ENCODE peak calls at places on chromosomes 11 and 22, in nine cellular contexts. One of them, this sample, is unnamed.
A peak's percentile ranks its signal among the peaks of the same experiment; 100 is the strongest.

GRCh38 chr11:12674936-12675696 is 895 bp downstream of the TEAD1 start:
- DNase-seq in left cardiac atrium: peak; percentile 51
- DNase-seq in B cell: peak; percentile 2
- DNase-seq in smooth muscle cell of the brain vasculature: no peak
- DNase-seq in NCI-H1048: no peak
- DNase-seq in brain microvascular endothelial cell: no peak
- DNase-seq in left colon: no peak
- DNase-seq in neural progenitor cell: peak; percentile 63
- DNase-seq in stimulated activated CD4-positive, alpha-beta T cell treated with anti-CD3 and anti-CD28 coated beads, Interleukin-1b, Interleukin-23, amount 100 ng/mL, for 24 hours: no peak
- DNase-seq in this sample: no peak

GRCh38 chr11:105937331-105937730 is 84.7 kb downstream of the MSANTD4 start:
- DNase-seq in B cell: no peak
- DNase-seq in neural progenitor cell: no peak
- DNase-seq in brain microvascular endothelial cell: peak; percentile 44
- DNase-seq in left colon: no peak
- DNase-seq in smooth muscle cell of the brain vasculature: no peak
- DNase-seq in stimulated activated CD4-positive, alpha-beta T cell treated with anti-CD3 and anti-CD28 coated beads, Interleukin-1b, Interleukin-23, amount 100 ng/mL, for 24 hours: no peak
- DNase-seq in left cardiac atrium: no peak
- DNase-seq in NCI-H1048: no peak
- DNase-seq in this sample: peak; percentile 42

GRCh38 chr11:75225794-75226193 is 14.8 kb upstream of the TPBGL start:
- DNase-seq in brain microvascular endothelial cell: no peak
- DNase-seq in B cell: no peak
- DNase-seq in smooth muscle cell of the brain vasculature: no peak
- DNase-seq in stimulated activated CD4-positive, alpha-beta T cell treated with anti-CD3 and anti-CD28 coated beads, Interleukin-1b, Interleukin-23, amount 100 ng/mL, for 24 hours: no peak
- DNase-seq in NCI-H1048: no peak
- DNase-seq in left colon: no peak
- DNase-seq in left cardiac atrium: no peak
- DNase-seq in neural progenitor cell: no peak
- DNase-seq in this sample: no peak

GRCh38 chr22:27895600-27895999 is 23.5 kb downstream of the PITPNB start:
- DNase-seq in NCI-H1048: no peak
- DNase-seq in B cell: no peak
- DNase-seq in smooth muscle cell of the brain vasculature: no peak
- DNase-seq in neural progenitor cell: no peak
- DNase-seq in stimulated activated CD4-positive, alpha-beta T cell treated with anti-CD3 and anti-CD28 coated beads, Interleukin-1b, Interleukin-23, amount 100 ng/mL, for 24 hours: no peak
- DNase-seq in left cardiac atrium: no peak
- DNase-seq in brain microvascular endothelial cell: no peak
- DNase-seq in left colon: no peak
- DNase-seq in this sample: no peak

GRCh38 chr11:89177691-89178231 is at the start of gene TYR:
- DNase-seq in left cardiac atrium: no peak
- DNase-seq in NCI-H1048: no peak
- DNase-seq in left colon: no peak
- DNase-seq in brain microvascular endothelial cell: no peak
- DNase-seq in neural progenitor cell: no peak
- DNase-seq in stimulated activated CD4-positive, alpha-beta T cell treated with anti-CD3 and anti-CD28 coated beads, Interleukin-1b, Interleukin-23, amount 100 ng/mL, for 24 hours: no peak
- DNase-seq in B cell: no peak
- DNase-seq in smooth muscle cell of the brain vasculature: no peak
- DNase-seq in this sample: peak; percentile 45

GRCh38 chr11:106447631-106448191 is 370.2 kb downstream of the AASDHPPT start:
- DNase-seq in B cell: no peak
- DNase-seq in smooth muscle cell of the brain vasculature: no peak
- DNase-seq in left cardiac atrium: no peak
- DNase-seq in NCI-H1048: no peak
- DNase-seq in left colon: no peak
- DNase-seq in stimulated activated CD4-positive, alpha-beta T cell treated with anti-CD3 and anti-CD28 coated beads, Interleukin-1b, Interleukin-23, amount 100 ng/mL, for 24 hours: no peak
- DNase-seq in neural progenitor cell: no peak
- DNase-seq in brain microvascular endothelial cell: no peak
- DNase-seq in this sample: no peak

GRCh38 chr11:31799036-31799793 is 11.9 kb downstream of the PAX6 start:
- DNase-seq in B cell: no peak
- DNase-seq in neural progenitor cell: peak; percentile 68
- DNase-seq in NCI-H1048: no peak
- DNase-seq in brain microvascular endothelial cell: no peak
- DNase-seq in smooth muscle cell of the brain vasculature: no peak
- DNase-seq in stimulated activated CD4-positive, alpha-beta T cell treated with anti-CD3 and anti-CD28 coated beads, Interleukin-1b, Interleukin-23, amount 100 ng/mL, for 24 hours: no peak
- DNase-seq in left colon: no peak
- DNase-seq in left cardiac atrium: no peak
- DNase-seq in this sample: no peak

GRCh38 chr11:125724125-125724524 is 22.0 kb upstream of the PATE1 start:
- DNase-seq in left colon: no peak
- DNase-seq in neural progenitor cell: peak; percentile 34
- DNase-seq in brain microvascular endothelial cell: peak; percentile 16
- DNase-seq in B cell: no peak
- DNase-seq in stimulated activated CD4-positive, alpha-beta T cell treated with anti-CD3 and anti-CD28 coated beads, Interleukin-1b, Interleukin-23, amount 100 ng/mL, for 24 hours: no peak
- DNase-seq in left cardiac atrium: no peak
- DNase-seq in smooth muscle cell of the brain vasculature: no peak
- DNase-seq in NCI-H1048: no peak
- DNase-seq in this sample: no peak

GRCh38 chr22:35399114-35399677 is 744 bp upstream of the MCM5 start:
- DNase-seq in NCI-H1048: no peak
- DNase-seq in B cell: no peak
- DNase-seq in left cardiac atrium: no peak
- DNase-seq in left colon: no peak
- DNase-seq in stimulated activated CD4-positive, alpha-beta T cell treated with anti-CD3 and anti-CD28 coated beads, Interleukin-1b, Interleukin-23, amount 100 ng/mL, for 24 hours: no peak
- DNase-seq in neural progenitor cell: no peak
- DNase-seq in smooth muscle cell of the brain vasculature: no peak
- DNase-seq in brain microvascular endothelial cell: no peak
- DNase-seq in this sample: no peak

GRCh38 chr22:29617922-29618629 is 14.6 kb downstream of the NF2 start:
- DNase-seq in NCI-H1048: peak; percentile 36
- DNase-seq in brain microvascular endothelial cell: no peak
- DNase-seq in smooth muscle cell of the brain vasculature: no peak
- DNase-seq in neural progenitor cell: no peak
- DNase-seq in stimulated activated CD4-positive, alpha-beta T cell treated with anti-CD3 and anti-CD28 coated beads, Interleukin-1b, Interleukin-23, amount 100 ng/mL, for 24 hours: no peak
- DNase-seq in left cardiac atrium: no peak
- DNase-seq in left colon: no peak
- DNase-seq in B cell: no peak
- DNase-seq in this sample: peak; percentile 71

GRCh38 chr22:37330200-37331033 is 48.1 kb downstream of the CYTH4 start:
- DNase-seq in smooth muscle cell of the brain vasculature: no peak
- DNase-seq in B cell: no peak
- DNase-seq in neural progenitor cell: peak; percentile 98
- DNase-seq in stimulated activated CD4-positive, alpha-beta T cell treated with anti-CD3 and anti-CD28 coated beads, Interleukin-1b, Interleukin-23, amount 100 ng/mL, for 24 hours: no peak
- DNase-seq in left colon: no peak
- DNase-seq in brain microvascular endothelial cell: peak; percentile 88
- DNase-seq in left cardiac atrium: no peak
- DNase-seq in NCI-H1048: no peak
- DNase-seq in this sample: peak; percentile 69

GRCh38 chr11:118628432-118628831 is 21.0 kb downstream of the PHLDB1 start:
- DNase-seq in left cardiac atrium: peak; percentile 77
- DNase-seq in B cell: no peak
- DNase-seq in stimulated activated CD4-positive, alpha-beta T cell treated with anti-CD3 and anti-CD28 coated beads, Interleukin-1b, Interleukin-23, amount 100 ng/mL, for 24 hours: no peak
- DNase-seq in smooth muscle cell of the brain vasculature: no peak
- DNase-seq in neural progenitor cell: no peak
- DNase-seq in NCI-H1048: no peak
- DNase-seq in brain microvascular endothelial cell: no peak
- DNase-seq in left colon: no peak
- DNase-seq in this sample: no peak

GRCh38 chr11:86099727-86100320 is 30.9 kb upstream of the PICALM start:
- DNase-seq in NCI-H1048: no peak
- DNase-seq in brain microvascular endothelial cell: no peak
- DNase-seq in smooth muscle cell of the brain vasculature: no peak
- DNase-seq in stimulated activated CD4-positive, alpha-beta T cell treated with anti-CD3 and anti-CD28 coated beads, Interleukin-1b, Interleukin-23, amount 100 ng/mL, for 24 hours: no peak
- DNase-seq in left colon: no peak
- DNase-seq in neural progenitor cell: no peak
- DNase-seq in left cardiac atrium: no peak
- DNase-seq in B cell: no peak
- DNase-seq in this sample: no peak

GRCh38 chr11:131889760-131890620 is 519.6 kb downstream of the NTM start:
- DNase-seq in left colon: no peak
- DNase-seq in smooth muscle cell of the brain vasculature: no peak
- DNase-seq in brain microvascular endothelial cell: no peak
- DNase-seq in neural progenitor cell: peak; percentile 46
- DNase-seq in left cardiac atrium: no peak
- DNase-seq in B cell: no peak
- DNase-seq in NCI-H1048: no peak
- DNase-seq in stimulated activated CD4-positive, alpha-beta T cell treated with anti-CD3 and anti-CD28 coated beads, Interleukin-1b, Interleukin-23, amount 100 ng/mL, for 24 hours: no peak
- DNase-seq in this sample: no peak

GRCh38 chr11:126547161-126547560 is 191.7 kb downstream of the ST3GAL4 start:
- DNase-seq in B cell: no peak
- DNase-seq in left cardiac atrium: no peak
- DNase-seq in neural progenitor cell: no peak
- DNase-seq in left colon: no peak
- DNase-seq in NCI-H1048: no peak
- DNase-seq in stimulated activated CD4-positive, alpha-beta T cell treated with anti-CD3 and anti-CD28 coated beads, Interleukin-1b, Interleukin-23, amount 100 ng/mL, for 24 hours: no peak
- DNase-seq in brain microvascular endothelial cell: peak; percentile 52
- DNase-seq in smooth muscle cell of the brain vasculature: peak; percentile 29
- DNase-seq in this sample: peak; percentile 25

GRCh38 chr11:93034031-93034430 is 64.6 kb downstream of the MTNR1B start:
- DNase-seq in neural progenitor cell: no peak
- DNase-seq in brain microvascular endothelial cell: peak; percentile 28
- DNase-seq in B cell: no peak
- DNase-seq in smooth muscle cell of the brain vasculature: no peak
- DNase-seq in left cardiac atrium: no peak
- DNase-seq in left colon: no peak
- DNase-seq in stimulated activated CD4-positive, alpha-beta T cell treated with anti-CD3 and anti-CD28 coated beads, Interleukin-1b, Interleukin-23, amount 100 ng/mL, for 24 hours: no peak
- DNase-seq in NCI-H1048: no peak
- DNase-seq in this sample: no peak

GRCh38 chr22:50435701-50436115 is 39.1 kb downstream of the SBF1 start:
- DNase-seq in left cardiac atrium: no peak
- DNase-seq in smooth muscle cell of the brain vasculature: no peak
- DNase-seq in stimulated activated CD4-positive, alpha-beta T cell treated with anti-CD3 and anti-CD28 coated beads, Interleukin-1b, Interleukin-23, amount 100 ng/mL, for 24 hours: no peak
- DNase-seq in left colon: no peak
- DNase-seq in B cell: no peak
- DNase-seq in neural progenitor cell: no peak
- DNase-seq in brain microvascular endothelial cell: no peak
- DNase-seq in NCI-H1048: no peak
- DNase-seq in this sample: no peak

GRCh38 chr11:43123443-43123842 is 188.4 kb upstream of the API5 start:
- DNase-seq in B cell: no peak
- DNase-seq in neural progenitor cell: no peak
- DNase-seq in NCI-H1048: no peak
- DNase-seq in smooth muscle cell of the brain vasculature: no peak
- DNase-seq in left cardiac atrium: no peak
- DNase-seq in left colon: no peak
- DNase-seq in brain microvascular endothelial cell: no peak
- DNase-seq in stimulated activated CD4-positive, alpha-beta T cell treated with anti-CD3 and anti-CD28 coated beads, Interleukin-1b, Interleukin-23, amount 100 ng/mL, for 24 hours: no peak
- DNase-seq in this sample: no peak

GRCh38 chr11:73192272-73192671 is 25.8 kb upstream of the P2RY2 start:
- DNase-seq in left cardiac atrium: no peak
- DNase-seq in brain microvascular endothelial cell: no peak
- DNase-seq in B cell: no peak
- DNase-seq in stimulated activated CD4-positive, alpha-beta T cell treated with anti-CD3 and anti-CD28 coated beads, Interleukin-1b, Interleukin-23, amount 100 ng/mL, for 24 hours: no peak
- DNase-seq in NCI-H1048: no peak
- DNase-seq in smooth muscle cell of the brain vasculature: no peak
- DNase-seq in neural progenitor cell: no peak
- DNase-seq in left colon: no peak
- DNase-seq in this sample: no peak

GRCh38 chr11:27471588-27472397 is 797 bp downstream of the LGR4 start:
- DNase-seq in smooth muscle cell of the brain vasculature: no peak
- DNase-seq in brain microvascular endothelial cell: no peak
- DNase-seq in B cell: peak; percentile 66
- DNase-seq in neural progenitor cell: peak; percentile 73
- DNase-seq in left colon: peak; percentile 45
- DNase-seq in NCI-H1048: no peak
- DNase-seq in left cardiac atrium: peak; percentile 47
- DNase-seq in stimulated activated CD4-positive, alpha-beta T cell treated with anti-CD3 and anti-CD28 coated beads, Interleukin-1b, Interleukin-23, amount 100 ng/mL, for 24 hours: no peak
- DNase-seq in this sample: no peak

GRCh38 chr11:1258401-1259075 is 35.7 kb downstream of the MUC5B start:
- DNase-seq in smooth muscle cell of the brain vasculature: no peak
- DNase-seq in neural progenitor cell: no peak
- DNase-seq in left cardiac atrium: no peak
- DNase-seq in brain microvascular endothelial cell: no peak
- DNase-seq in left colon: no peak
- DNase-seq in stimulated activated CD4-positive, alpha-beta T cell treated with anti-CD3 and anti-CD28 coated beads, Interleukin-1b, Interleukin-23, amount 100 ng/mL, for 24 hours: no peak
- DNase-seq in NCI-H1048: no peak
- DNase-seq in B cell: no peak
- DNase-seq in this sample: no peak

GRCh38 chr11:12321217-12321937 is 56.0 kb upstream of the PARVA start:
- DNase-seq in stimulated activated CD4-positive, alpha-beta T cell treated with anti-CD3 and anti-CD28 coated beads, Interleukin-1b, Interleukin-23, amount 100 ng/mL, for 24 hours: no peak
- DNase-seq in left colon: no peak
- DNase-seq in brain microvascular endothelial cell: no peak
- DNase-seq in neural progenitor cell: no peak
- DNase-seq in left cardiac atrium: no peak
- DNase-seq in B cell: no peak
- DNase-seq in NCI-H1048: no peak
- DNase-seq in smooth muscle cell of the brain vasculature: no peak
- DNase-seq in this sample: no peak

GRCh38 chr22:30732426-30732825 is 37.8 kb downstream of the OSBP2 start:
- DNase-seq in neural progenitor cell: no peak
- DNase-seq in stimulated activated CD4-positive, alpha-beta T cell treated with anti-CD3 and anti-CD28 coated beads, Interleukin-1b, Interleukin-23, amount 100 ng/mL, for 24 hours: no peak
- DNase-seq in smooth muscle cell of the brain vasculature: no peak
- DNase-seq in NCI-H1048: no peak
- DNase-seq in brain microvascular endothelial cell: no peak
- DNase-seq in B cell: no peak
- DNase-seq in left cardiac atrium: no peak
- DNase-seq in left colon: no peak
- DNase-seq in this sample: no peak

GRCh38 chr11:14852571-14853177 is 39.4 kb downstream of the CYP2R1 start:
- DNase-seq in NCI-H1048: no peak
- DNase-seq in stimulated activated CD4-positive, alpha-beta T cell treated with anti-CD3 and anti-CD28 coated beads, Interleukin-1b, Interleukin-23, amount 100 ng/mL, for 24 hours: no peak
- DNase-seq in neural progenitor cell: no peak
- DNase-seq in smooth muscle cell of the brain vasculature: no peak
- DNase-seq in left colon: no peak
- DNase-seq in brain microvascular endothelial cell: no peak
- DNase-seq in left cardiac atrium: no peak
- DNase-seq in B cell: no peak
- DNase-seq in this sample: no peak

GRCh38 chr11:67278135-67278938 is 10.8 kb upstream of the ANKRD13D start:
- DNase-seq in stimulated activated CD4-positive, alpha-beta T cell treated with anti-CD3 and anti-CD28 coated beads, Interleukin-1b, Interleukin-23, amount 100 ng/mL, for 24 hours: no peak
- DNase-seq in left cardiac atrium: peak; percentile 21
- DNase-seq in B cell: no peak
- DNase-seq in brain microvascular endothelial cell: no peak
- DNase-seq in neural progenitor cell: no peak
- DNase-seq in NCI-H1048: no peak
- DNase-seq in smooth muscle cell of the brain vasculature: no peak
- DNase-seq in left colon: peak; percentile 31
- DNase-seq in this sample: no peak

GRCh38 chr11:74055938-74056337 is 47.1 kb upstream of the UCP3 start:
- DNase-seq in smooth muscle cell of the brain vasculature: peak; percentile 33
- DNase-seq in left colon: no peak
- DNase-seq in stimulated activated CD4-positive, alpha-beta T cell treated with anti-CD3 and anti-CD28 coated beads, Interleukin-1b, Interleukin-23, amount 100 ng/mL, for 24 hours: no peak
- DNase-seq in B cell: no peak
- DNase-seq in NCI-H1048: no peak
- DNase-seq in left cardiac atrium: no peak
- DNase-seq in brain microvascular endothelial cell: peak; percentile 85
- DNase-seq in neural progenitor cell: no peak
- DNase-seq in this sample: peak; percentile 13

GRCh38 chr11:118098996-118099837 is 12.5 kb upstream of the SMIM35 start:
- DNase-seq in left cardiac atrium: no peak
- DNase-seq in stimulated activated CD4-positive, alpha-beta T cell treated with anti-CD3 and anti-CD28 coated beads, Interleukin-1b, Interleukin-23, amount 100 ng/mL, for 24 hours: no peak
- DNase-seq in brain microvascular endothelial cell: no peak
- DNase-seq in B cell: no peak
- DNase-seq in NCI-H1048: no peak
- DNase-seq in smooth muscle cell of the brain vasculature: no peak
- DNase-seq in left colon: no peak
- DNase-seq in neural progenitor cell: peak; percentile 24
- DNase-seq in this sample: no peak

GRCh38 chr11:78313181-78313788 is 104.3 kb downstream of the GAB2 start:
- DNase-seq in brain microvascular endothelial cell: peak; percentile 27
- DNase-seq in B cell: no peak
- DNase-seq in stimulated activated CD4-positive, alpha-beta T cell treated with anti-CD3 and anti-CD28 coated beads, Interleukin-1b, Interleukin-23, amount 100 ng/mL, for 24 hours: no peak
- DNase-seq in neural progenitor cell: no peak
- DNase-seq in NCI-H1048: peak; percentile 68
- DNase-seq in left colon: peak; percentile 38
- DNase-seq in left cardiac atrium: no peak
- DNase-seq in smooth muscle cell of the brain vasculature: no peak
- DNase-seq in this sample: peak; percentile 58

GRCh38 chr11:1206391-1207271 is 16.2 kb upstream of the MUC5B start:
- DNase-seq in left cardiac atrium: peak; percentile 19
- DNase-seq in smooth muscle cell of the brain vasculature: no peak
- DNase-seq in left colon: no peak
- DNase-seq in neural progenitor cell: no peak
- DNase-seq in B cell: no peak
- DNase-seq in brain microvascular endothelial cell: no peak
- DNase-seq in NCI-H1048: no peak
- DNase-seq in stimulated activated CD4-positive, alpha-beta T cell treated with anti-CD3 and anti-CD28 coated beads, Interleukin-1b, Interleukin-23, amount 100 ng/mL, for 24 hours: no peak
- DNase-seq in this sample: no peak

GRCh38 chr22:30305519-30305905 is 16.2 kb upstream of the CASTOR1 start:
- DNase-seq in NCI-H1048: no peak
- DNase-seq in stimulated activated CD4-positive, alpha-beta T cell treated with anti-CD3 and anti-CD28 coated beads, Interleukin-1b, Interleukin-23, amount 100 ng/mL, for 24 hours: no peak
- DNase-seq in neural progenitor cell: no peak
- DNase-seq in smooth muscle cell of the brain vasculature: no peak
- DNase-seq in left colon: peak; percentile 74
- DNase-seq in left cardiac atrium: peak; percentile 81
- DNase-seq in B cell: peak; percentile 64
- DNase-seq in brain microvascular endothelial cell: no peak
- DNase-seq in this sample: no peak

GRCh38 chr22:24088796-24089195 is 77.7 kb downstream of the CABIN1 start:
- DNase-seq in smooth muscle cell of the brain vasculature: no peak
- DNase-seq in left colon: no peak
- DNase-seq in stimulated activated CD4-positive, alpha-beta T cell treated with anti-CD3 and anti-CD28 coated beads, Interleukin-1b, Interleukin-23, amount 100 ng/mL, for 24 hours: no peak
- DNase-seq in neural progenitor cell: peak; percentile 50
- DNase-seq in brain microvascular endothelial cell: no peak
- DNase-seq in left cardiac atrium: no peak
- DNase-seq in NCI-H1048: no peak
- DNase-seq in B cell: no peak
- DNase-seq in this sample: no peak